ENCODE peak calls at places on chromosomes 2 and 18, in five cellular contexts. K is GM12878, R is HepG2, V is K562, S is H1. B is an unnamed sample.

GRCh38 chr18:11981633-11982366 is 493 bp downstream of the IMPA2 start:
- DNase-seq in V (peak), K (no peak), S (no peak), R (peak), B (no peak)

GRCh38 chr2:160157861-160158813 is 41.9 kb downstream of the ITGB6 start:
- DNase-seq in V (peak), R (no peak), K (no peak), S (no peak), B (no peak)

GRCh38 chr2:236833501-236834186 is 252.0 kb upstream of the COPS8 start:
- DNase-seq in K (no peak), R (no peak), S (no peak), V (no peak), B (no peak)

GRCh38 chr2:120740375-120740764 is 4.7 kb downstream of the GLI2 start:
- DNase-seq in S (no peak), K (no peak), V (no peak), R (no peak), B (no peak)

GRCh38 chr2:242012956-242013764 is 143.6 kb downstream of the RTP5 start:
- DNase-seq in V (no peak), S (no peak), K (no peak), R (no peak), B (no peak)

GRCh38 chr2:33420726-33421125 is 55.7 kb upstream of the RASGRP3 start:
- DNase-seq in S (no peak), K (no peak), R (no peak), V (no peak), B (no peak)

GRCh38 chr2:207587305-207587704 is 37.9 kb downstream of the METTL21A start:
- DNase-seq in V (no peak), S (no peak), R (no peak), K (no peak), B (no peak)

GRCh38 chr18:23743733-23744333 is 54.6 kb downstream of the LAMA3 start:
- DNase-seq in V (no peak), S (no peak), K (no peak), R (no peak), B (no peak)

GRCh38 chr2:156322103-156322671 is 10.3 kb downstream of the NR4A2 start:
- DNase-seq in V (no peak), R (no peak), S (no peak), K (no peak), B (no peak)

GRCh38 chr18:57728941-57729511 is 74.1 kb downstream of the ATP8B1 start:
- DNase-seq in K (no peak), R (no peak), S (no peak), V (no peak), B (no peak)

GRCh38 chr18:28127228-28127627 is 49.7 kb downstream of the CDH2 start:
- DNase-seq in S (no peak), V (no peak), R (no peak), K (no peak), B (no peak)

GRCh38 chr2:127400897-127401756 is 13.4 kb upstream of the MAP3K2 start:
- DNase-seq in V (no peak), S (no peak), R (peak), K (no peak), B (no peak)

GRCh38 chr2:54724150-54724559 is 693 bp downstream of the EML6 start:
- DNase-seq in K (no peak), R (no peak), V (no peak), S (no peak), B (no peak)

GRCh38 chr18:43563780-43564179 is 286.5 kb upstream of the SYT4 start:
- DNase-seq in R (peak), V (no peak), S (no peak), K (no peak), B (no peak)

GRCh38 chr2:66433945-66434678 is 813 bp upstream of the MEIS1 start:
- DNase-seq in V (peak), S (no peak), K (no peak), R (peak), B (no peak)

GRCh38 chr2:55048514-55048924 is 1.7 kb downstream of the RTN4 start:
- DNase-seq in V (peak), K (no peak), R (peak), S (no peak), B (peak)

GRCh38 chr2:15782009-15782751 is 158.2 kb upstream of the MYCN start:
- DNase-seq in R (peak), K (no peak), S (no peak), V (no peak), B (no peak)

GRCh38 chr2:67277450-67277849 is 119.7 kb upstream of the ETAA1 start:
- DNase-seq in K (no peak), R (peak), S (peak), V (no peak), B (no peak)

GRCh38 chr2:167733750-167734149 is 513.6 kb downstream of the STK39 start:
- DNase-seq in K (no peak), S (no peak), V (no peak), R (peak), B (no peak)

GRCh38 chr2:101400516-101401315 is 13.4 kb upstream of the CREG2 start:
- DNase-seq in R (no peak), K (no peak), V (no peak), S (no peak), B (no peak)
- TF ChIP-seq CEBPB in R (no peak), K (no peak), V (no peak), S (no peak), B (no peak)

DNA sequence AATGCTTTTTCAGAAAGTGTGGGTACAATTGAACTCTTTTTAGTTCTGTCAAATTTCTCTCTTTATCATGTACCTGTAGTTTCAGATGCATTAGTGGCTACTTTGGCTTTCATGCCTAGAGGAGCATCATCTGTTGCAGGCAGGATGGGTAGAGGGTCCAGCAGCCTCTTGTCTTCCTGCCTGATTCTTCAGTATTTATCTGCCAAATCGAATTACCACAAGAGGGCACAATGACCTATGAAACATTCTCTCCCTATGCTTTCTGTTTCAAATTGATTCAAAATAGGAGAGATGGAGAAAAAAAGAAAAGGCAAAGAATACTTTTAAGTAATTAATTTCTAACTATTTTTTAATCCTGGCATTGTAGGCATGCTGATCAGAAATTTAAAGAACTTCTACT is 477.2 kb downstream of the TRIB2 start:
- DNase-seq in R (peak), S (no peak), K (peak), V (no peak), B (no peak)
- TF ChIP-seq SP1 in R (no peak), S (no peak), K (no peak), V (no peak), B (no peak)

GRCh38 chr18:3914116-3914515 is 464.1 kb downstream of the TGIF1 start:
- DNase-seq in R (no peak), S (no peak), V (no peak), K (no peak), B (no peak)

GRCh38 chr18:3914833-3915598 is 465.0 kb downstream of the TGIF1 start:
- DNase-seq in S (no peak), V (no peak), R (no peak), K (peak), B (no peak)

GRCh38 chr18:3910507-3910906 is 460.5 kb downstream of the TGIF1 start:
- DNase-seq in K (no peak), V (no peak), R (no peak), S (no peak), B (no peak)

GRCh38 chr18:3916082-3916481 is 466.1 kb downstream of the TGIF1 start:
- DNase-seq in R (no peak), S (no peak), V (peak), K (no peak), B (no peak)

DNA sequence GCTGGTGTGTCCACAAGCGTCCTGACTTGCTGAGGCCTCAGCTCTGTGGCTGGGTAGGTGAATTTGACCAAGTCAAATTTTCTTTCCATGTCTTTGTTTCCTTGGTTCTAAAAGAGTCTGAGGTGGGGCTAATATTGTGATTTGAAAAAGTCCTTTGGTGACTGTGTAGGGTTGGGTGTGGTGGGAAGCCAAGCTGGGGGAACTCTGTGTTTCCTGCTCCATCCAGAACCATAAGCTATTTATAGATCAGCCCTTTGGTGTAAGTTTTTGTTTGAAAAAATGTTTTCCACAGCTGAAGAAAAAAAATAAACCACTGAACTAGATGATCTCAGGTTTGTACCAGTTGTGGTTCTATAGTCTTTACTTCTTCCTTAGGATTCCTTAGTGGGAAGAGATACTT is 462.7 kb downstream of the TGIF1 start:
- DNase-seq in S (no peak), R (no peak), K (no peak), V (no peak), B (no peak)
- TF ChIP-seq CEBPB in S (no peak), R (no peak), K (no peak), V (no peak), B (no peak)

GRCh38 chr18:55419939-55420664 is 167.9 kb downstream of the TCF4 start:
- DNase-seq in R (no peak), K (no peak), V (no peak), S (no peak), B (no peak)
- TF ChIP-seq SP1 in R (no peak), K (no peak), V (no peak), S (no peak), B (no peak)

DNA sequence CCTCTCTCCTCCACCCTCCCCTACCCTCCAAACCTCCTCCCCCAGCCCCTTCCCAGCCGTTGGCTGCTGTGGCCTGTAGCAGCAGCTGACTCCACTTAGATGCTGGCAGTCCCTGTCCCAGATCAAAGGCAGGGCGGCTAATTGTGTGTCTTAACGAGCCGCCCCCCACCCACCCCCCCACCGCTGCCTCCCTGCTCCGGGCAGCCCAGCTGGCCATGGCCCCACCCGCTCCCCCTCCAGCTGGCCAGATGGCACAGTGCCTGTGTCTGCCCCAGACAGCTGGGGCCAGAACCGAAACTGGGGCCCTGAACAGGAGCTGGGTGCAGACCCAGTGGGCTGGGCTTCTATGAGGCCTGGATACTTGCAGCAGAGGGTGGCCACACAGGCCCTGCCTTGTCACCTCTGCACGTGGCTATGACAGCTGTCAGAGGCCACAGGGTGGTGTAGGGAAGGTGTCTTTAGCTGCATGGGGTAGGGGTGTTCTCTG is 5.9 kb downstream of the WNT10A start:
- DNase-seq in S (no peak), K (no peak), R (no peak), V (no peak), B (no peak)
- TF ChIP-seq CEBPB in S (no peak), K (no peak), R (no peak), V (no peak), B (no peak)

GRCh38 chr2:47172156-47172921 is 17.2 kb upstream of the STPG4 start:
- DNase-seq in V (no peak), S (no peak), R (peak), K (no peak), B (no peak)

GRCh38 chr2:47173986-47174730 is 19.1 kb upstream of the STPG4 start:
- DNase-seq in K (no peak), S (no peak), R (no peak), V (no peak), B (no peak)

GRCh38 chr2:47172922-47173695 is 18.0 kb upstream of the STPG4 start:
- DNase-seq in R (no peak), K (no peak), S (no peak), V (no peak), B (no peak)

GRCh38 chr2:47177042-47177565 is 22.0 kb upstream of the STPG4 start:
- DNase-seq in R (no peak), V (no peak), K (no peak), S (no peak), B (no peak)

GRCh38 chr2:47174731-47175361 is 19.7 kb upstream of the STPG4 start:
- DNase-seq in R (peak), K (no peak), S (no peak), V (peak), B (peak)
- TF ChIP-seq SP1 in R (no peak), K (no peak), S (no peak), V (no peak), B (no peak)

GRCh38 chr2:231795525-231796327 is 9.5 kb downstream of the COPS7B start:
- DNase-seq in V (peak), S (no peak), K (no peak), R (peak), B (peak)
- TF ChIP-seq CEBPB in V (no peak), S (no peak), K (no peak), R (no peak), B (no peak)

DNA sequence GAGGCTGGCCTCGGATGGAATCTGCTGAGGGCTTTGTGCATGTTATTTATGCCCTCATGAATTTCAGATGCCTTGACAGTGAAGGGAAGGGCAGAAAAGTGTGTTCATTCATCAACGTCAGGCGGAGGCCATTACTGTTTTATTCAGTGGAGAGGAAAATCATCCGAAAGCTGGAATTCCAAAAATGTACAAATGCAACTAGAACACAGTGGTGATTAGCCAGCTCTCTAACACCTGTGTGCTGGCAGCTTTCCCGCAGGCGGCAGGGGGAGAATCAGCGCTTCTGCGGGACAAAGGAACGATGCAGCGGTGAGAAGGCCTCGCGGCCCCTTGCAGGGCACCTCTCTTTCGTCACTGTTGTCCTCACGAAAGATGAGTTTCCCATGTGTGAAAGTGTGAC is 416.8 kb downstream of the EIPR1 start:
- DNase-seq in V (no peak), R (no peak), S (no peak), K (no peak), B (no peak)
- TF ChIP-seq SP1 in V (no peak), R (no peak), S (no peak), K (no peak), B (no peak)